ENCODE peak calls at places on chromosome 10, in four cellular contexts. X is NCI-H2171, F is LHCN-M2, G is neural progenitor cell. L is an unnamed sample.

GRCh38 chr10:132097609-132098377 is 32.0 kb downstream of the JAKMIP3 start:
- DNase-seq in X (no peak), G (no peak), F (no peak), L (no peak)

GRCh38 chr10:35194906-35195305 is 68.3 kb downstream of the CREM start:
- DNase-seq in F (peak), G (no peak), X (no peak), L (no peak)

GRCh38 chr10:123318516-123318915 is 164.3 kb downstream of the BUB3 start:
- DNase-seq in X (no peak), F (peak), G (no peak), L (no peak)

GRCh38 chr10:59854571-59854970 is 51.8 kb downstream of the CCDC6 start:
- DNase-seq in F (no peak), G (no peak), X (no peak), L (no peak)

GRCh38 chr10:132451506-132452215 is 54.7 kb downstream of the PWWP2B start:
- DNase-seq in F (no peak), X (no peak), G (no peak), L (no peak)

GRCh38 chr10:101052285-101052684 is 9.5 kb upstream of the KAZALD1 start:
- DNase-seq in X (no peak), G (no peak), F (peak), L (no peak)

GRCh38 chr10:125444790-125445189 is 238.2 kb downstream of the TEX36 start:
- DNase-seq in X (no peak), G (no peak), F (no peak), L (no peak)

GRCh38 chr10:83142074-83142563 is 997.2 kb upstream of the GHITM start:
- DNase-seq in F (no peak), G (no peak), X (no peak), L (no peak)

GRCh38 chr10:123136221-123136805 is 543 bp downstream of the HMX3 start:
- DNase-seq in X (no peak), G (no peak), F (no peak), L (no peak)

GRCh38 chr10:18140149-18140956 is at the start of gene CACNB2:
- DNase-seq in X (peak), G (peak), F (no peak), L (peak)

GRCh38 chr10:24238527-24239247 is 29.7 kb downstream of the KIAA1217 start:
- DNase-seq in X (no peak), F (no peak), G (no peak), L (no peak)

GRCh38 chr10:75111906-75112703 is 649 bp downstream of the SAMD8 start:
- DNase-seq in X (peak), G (peak), F (peak), L (peak)

GRCh38 chr10:72660220-72660619 is 31.7 kb upstream of the MCU start:
- DNase-seq in G (no peak), F (no peak), X (no peak), L (no peak)